ENCODE peak calls at places on chromosomes 4 and X, in nine cellular contexts. J, T, S, H, G, N, A, V and K are unnamed samples.
A peak's percentile ranks its signal among the peaks of the same experiment; 100 is the strongest.

GRCh38 chr4:113760094-113760851 is 1.3 kb downstream of the CAMK2D start:
- DNase-seq in J (peak; percentile 53), T (no peak), S (no peak), H (peak; percentile 12), G (peak; percentile 25), N (no peak), A (peak; percentile 62), V (peak; percentile 39), K (peak; percentile 33)

GRCh38 chr4:109155682-109156243 is 146.7 kb downstream of the COL25A1 start:
- DNase-seq in J (no peak), T (no peak), S (no peak), H (no peak), G (no peak), N (peak; percentile 31), A (peak; percentile 5), V (no peak), K (no peak)

GRCh38 chrX:106899841-106900240 is 3.3 kb downstream of the RIPPLY1 start:
- DNase-seq in J (no peak), T (no peak), S (no peak), H (no peak), G (no peak), N (no peak), A (no peak), V (no peak), K (no peak)

GRCh38 chr4:83109480-83110221 is 4.9 kb downstream of the PLAC8 start:
- DNase-seq in J (peak; percentile 59), T (peak; percentile 67), S (peak; percentile 52), H (peak; percentile 56), G (no peak), N (no peak), A (peak; percentile 20), V (peak; percentile 74), K (peak; percentile 37)

GRCh38 chr4:104966349-104967033 is 180.2 kb upstream of the TET2 start:
- DNase-seq in J (peak; percentile 47), T (no peak), S (peak; percentile 38), H (no peak), G (no peak), N (no peak), A (no peak), V (no peak), K (no peak)

GRCh38 chr4:167100120-167100519 is 134.2 kb downstream of the SPOCK3 start:
- DNase-seq in J (no peak), T (no peak), S (peak; percentile 7), H (peak; percentile 0), G (no peak), N (peak; percentile 2), A (peak; percentile 67), V (no peak), K (no peak)

GRCh38 chrX:133697656-133698055 is 282.4 kb upstream of the GPC4 start:
- DNase-seq in J (no peak), T (no peak), S (no peak), H (no peak), G (no peak), N (no peak), A (no peak), V (no peak), K (no peak)

GRCh38 chr4:2489841-2490552 is 21.1 kb downstream of the RNF4 start:
- DNase-seq in J (no peak), T (no peak), S (no peak), H (no peak), G (no peak), N (no peak), A (no peak), V (no peak), K (no peak)

GRCh38 chr4:36712013-36712412 is 430.6 kb downstream of the DTHD1 start:
- DNase-seq in J (no peak), T (no peak), S (no peak), H (no peak), G (no peak), N (no peak), A (peak; percentile 42), V (no peak), K (no peak)

GRCh38 chrX:103628386-103629290 is at the start of gene TCEAL1:
- DNase-seq in J (peak; percentile 62), T (peak; percentile 83), S (peak; percentile 43), H (peak; percentile 50), G (peak; percentile 52), N (no peak), A (peak; percentile 36), V (peak; percentile 46), K (peak; percentile 36)

GRCh38 chrX:18542131-18542530 is 116.7 kb downstream of the CDKL5 start:
- DNase-seq in J (no peak), T (no peak), S (no peak), H (no peak), G (no peak), N (no peak), A (no peak), V (no peak), K (no peak)

GRCh38 chr4:102761902-102762301 is 1.1 kb upstream of the MANBA start:
- DNase-seq in J (no peak), T (no peak), S (no peak), H (no peak), G (no peak), N (no peak), A (no peak), V (no peak), K (no peak)

GRCh38 chr4:1367230-1367935 is 20.4 kb downstream of the UVSSA start:
- DNase-seq in J (no peak), T (no peak), S (no peak), H (no peak), G (no peak), N (no peak), A (no peak), V (no peak), K (no peak)

GRCh38 chr4:76213415-76214268 is at the start of gene SCARB2:
- DNase-seq in J (peak; percentile 75), T (peak; percentile 83), S (peak; percentile 82), H (peak; percentile 63), G (peak; percentile 88), N (peak; percentile 81), A (peak; percentile 89), V (peak; percentile 84), K (peak; percentile 86)

GRCh38 chr4:139986108-139986507 is 167.9 kb downstream of the MAML3 start:
- DNase-seq in J (no peak), T (no peak), S (no peak), H (no peak), G (no peak), N (no peak), A (peak; percentile 37), V (no peak), K (no peak)

GRCh38 chr4:73021634-73022033 is 47.9 kb downstream of the COX18 start:
- DNase-seq in J (no peak), T (no peak), S (peak; percentile 4), H (no peak), G (no peak), N (peak; percentile 28), A (peak; percentile 55), V (no peak), K (peak; percentile 49)

GRCh38 chr4:1014395-1015167 is 3.2 kb downstream of the FGFRL1 start:
- DNase-seq in J (no peak), T (no peak), S (no peak), H (no peak), G (peak; percentile 77), N (no peak), A (peak; percentile 36), V (peak; percentile 40), K (peak; percentile 34)

GRCh38 chr4:72326692-72327632 is 242.1 kb downstream of the ADAMTS3 start:
- DNase-seq in J (no peak), T (no peak), S (no peak), H (peak; percentile 2), G (no peak), N (no peak), A (peak; percentile 61), V (no peak), K (no peak)

GRCh38 chrX:71282514-71283408 is 674 bp upstream of the NONO start:
- DNase-seq in J (peak; percentile 82), T (no peak), S (no peak), H (no peak), G (no peak), N (no peak), A (no peak), V (peak; percentile 4), K (peak; percentile 67)